ENCODE peak calls at places on chromosomes 11 and 22, in six cellular contexts. W, U, X, M, I and F are unnamed samples.

GRCh38 chr22:17411213-17411612 is 42.0 kb downstream of the CECR2 start:
- DNase-seq in M (no peak), W (no peak), I (no peak), X (no peak), U (no peak), F (no peak)

GRCh38 chr11:106137061-106137460 is 59.6 kb downstream of the AASDHPPT start:
- DNase-seq in X (no peak), M (no peak), I (no peak), U (no peak), W (no peak), F (no peak)

GRCh38 chr11:29956076-29956556 is 60.7 kb downstream of the KCNA4 start:
- DNase-seq in W (no peak), X (no peak), M (no peak), I (no peak), U (no peak), F (no peak)

GRCh38 chr11:72816404-72816990 is 2.3 kb downstream of the ATG16L2 start:
- DNase-seq in M (no peak), U (no peak), I (no peak), W (no peak), X (no peak), F (no peak)

GRCh38 chr11:15236514-15236913 is 121.8 kb downstream of the INSC start:
- DNase-seq in U (no peak), X (peak; percentile 33), I (no peak), W (no peak), M (no peak), F (no peak)

GRCh38 chr11:93614111-93614784 is 47.2 kb upstream of the CEP295 start:
- DNase-seq in I (no peak), U (no peak), M (no peak), X (peak; percentile 60), W (no peak), F (no peak)

GRCh38 chr11:75084883-75085282 is 11.8 kb downstream of the OR2AT4 start:
- DNase-seq in X (no peak), I (no peak), W (no peak), M (no peak), U (no peak), F (no peak)

GRCh38 chr11:73997120-73997772 is 11.6 kb downstream of the UCP3 start:
- DNase-seq in W (no peak), M (no peak), X (no peak), I (no peak), U (no peak), F (no peak)

GRCh38 chr11:36002196-36002595 is 58.3 kb downstream of the LDLRAD3 start:
- DNase-seq in I (peak; percentile 75), M (peak; percentile 31), U (no peak), X (peak; percentile 88), W (no peak), F (no peak)

GRCh38 chr11:35998651-35999050 is 54.8 kb downstream of the LDLRAD3 start:
- DNase-seq in W (no peak), I (no peak), M (no peak), X (no peak), U (no peak), F (no peak)

GRCh38 chr11:36000616-36001190 is 56.8 kb downstream of the LDLRAD3 start:
- DNase-seq in M (no peak), I (no peak), X (no peak), W (no peak), U (no peak), F (no peak)

GRCh38 chr11:36006556-36006955 is 62.7 kb downstream of the LDLRAD3 start:
- DNase-seq in W (no peak), M (no peak), U (no peak), X (no peak), I (no peak), F (no peak)

GRCh38 chr11:36002796-36003195 is 58.9 kb downstream of the LDLRAD3 start:
- DNase-seq in X (no peak), I (no peak), W (no peak), U (no peak), M (no peak), F (no peak)
- H3K9me3 ChIP-seq in X (peaks cover 16% of the 10 kb centered on the region), I (no peaks in the 10 kb centered on the region), W (no peaks in the 10 kb centered on the region), U (no peaks in the 10 kb centered on the region), M (no peaks in the 10 kb centered on the region), F (no peaks in the 10 kb centered on the region)

GRCh38 chr11:57647368-57647767 is 2.3 kb downstream of the YPEL4 start:
- DNase-seq in W (no peak), U (no peak), I (no peak), M (no peak), X (peak; percentile 50), F (no peak)

GRCh38 chr11:57645716-57646085 is 4.0 kb downstream of the YPEL4 start:
- DNase-seq in X (no peak), M (no peak), U (no peak), W (no peak), I (no peak), F (no peak)

GRCh38 chr11:57644748-57645715 is 4.7 kb downstream of the YPEL4 start:
- DNase-seq in W (peak; percentile 87), X (peak; percentile 92), M (peak; percentile 81), U (peak; percentile 92), I (peak; percentile 68), F (peak; percentile 71)

GRCh38 chr11:57646756-57647303 is 2.9 kb downstream of the YPEL4 start:
- DNase-seq in I (no peak), U (no peak), W (no peak), M (no peak), X (no peak), F (no peak)

GRCh38 chr11:57646221-57646620 is 3.5 kb downstream of the YPEL4 start:
- DNase-seq in X (no peak), I (no peak), M (no peak), W (no peak), U (no peak), F (no peak)
- H3K27ac ChIP-seq in X (peak overlapping the region; percentile 21), I (no peak overlapping the region), M (peak overlapping the region; percentile 29), W (no peak overlapping the region), U (no peak overlapping the region), F (no peak overlapping the region)

GRCh38 chr22:36625102-36625501 is 78.5 kb downstream of the CACNG2 start:
- DNase-seq in X (no peak), M (no peak), U (no peak), I (no peak), W (no peak), F (no peak)

GRCh38 chr22:36628561-36629060 is 74.9 kb downstream of the CACNG2 start:
- DNase-seq in X (peak; percentile 30), W (no peak), U (no peak), I (no peak), M (no peak), F (no peak)

GRCh38 chr22:36629320-36629719 is 74.2 kb downstream of the CACNG2 start:
- DNase-seq in M (no peak), I (no peak), W (no peak), U (no peak), X (no peak), F (no peak)
- H3K9me3 ChIP-seq in M (no peaks in the 10 kb centered on the region), I (no peaks in the 10 kb centered on the region), W (no peaks in the 10 kb centered on the region), U (no peaks in the 10 kb centered on the region), X (no peaks in the 10 kb centered on the region), F (no peaks in the 10 kb centered on the region)

GRCh38 chr11:64888406-64888757 is 10.0 kb upstream of the EHD1 start:
- DNase-seq in X (no peak), I (no peak), W (no peak), U (no peak), M (no peak), F (no peak)
- H3K27ac ChIP-seq in X (no peak overlapping the region), I (no peak overlapping the region), W (peak overlapping the region; percentile 66), U (no peak overlapping the region), M (peak overlapping the region; percentile 59), F (no peak overlapping the region)

GRCh38 chr22:49582171-49582570 is 245.5 kb downstream of the BRD1 start:
- DNase-seq in W (no peak), X (no peak), U (no peak), M (no peak), I (no peak), F (no peak)
- H3K9me3 ChIP-seq in W (peaks cover 9% of the 10 kb centered on the region), X (no peaks in the 10 kb centered on the region), U (peaks cover 8% of the 10 kb centered on the region), M (no peaks in the 10 kb centered on the region), I (peaks cover 4% of the 10 kb centered on the region), F (peaks cover 9% of the 10 kb centered on the region)